ENCODE peak calls at places on chromosome 22, in six cellular contexts. H, G, S, F, D and Q are unnamed samples.

GRCh38 chr22:48736593-48737460 is 1090.8 kb downstream of the BRD1 start:
- DNase-seq in H (no peak), G (no peak), F (no peak), D (no peak), S (no peak), Q (no peak)

GRCh38 chr22:44033689-44034088 is 9.6 kb downstream of the PARVB start:
- DNase-seq in D (no peak), S (no peak), H (no peak), G (peak; percentile 80), F (no peak), Q (no peak)

GRCh38 chr22:20536590-20537324 is 29.3 kb downstream of the MED15 start:
- DNase-seq in F (no peak), G (no peak), S (no peak), H (no peak), D (no peak), Q (no peak)

GRCh38 chr22:24694971-24695928 is 79.3 kb downstream of the PIWIL3 start:
- DNase-seq in S (no peak), G (no peak), D (no peak), F (no peak), H (no peak), Q (no peak)

GRCh38 chr22:49716441-49716840 is 111.2 kb downstream of the BRD1 start:
- DNase-seq in F (no peak), H (no peak), S (no peak), G (no peak), D (no peak), Q (no peak)

GRCh38 chr22:40635008-40635939 is 1.2 kb downstream of the MRTFA start:
- DNase-seq in G (no peak), S (no peak), D (no peak), H (no peak), F (no peak), Q (no peak)

GRCh38 chr22:30444632-30445437 is 19.3 kb downstream of the MTFP1 start:
- DNase-seq in D (peak; percentile 33), H (peak; percentile 32), S (peak; percentile 87), F (no peak), G (peak; percentile 71), Q (no peak)

GRCh38 chr22:22576244-22576988 is 17.4 kb upstream of the PRAME start:
- DNase-seq in D (peak; percentile 3), S (peak; percentile 61), G (no peak), H (peak; percentile 19), F (no peak), Q (no peak)

GRCh38 chr22:50581950-50582561 is 593 bp downstream of the CHKB start:
- DNase-seq in G (no peak), D (no peak), F (no peak), S (peak; percentile 58), H (no peak), Q (no peak)

GRCh38 chr22:27726726-27727449 is 74.7 kb downstream of the MN1 start:
- DNase-seq in S (no peak), H (no peak), D (no peak), G (no peak), F (no peak), Q (no peak)

GRCh38 chr22:49855491-49855911 is 1.9 kb downstream of the ZBED4 start:
- DNase-seq in D (no peak), F (no peak), H (no peak), G (no peak), S (no peak), Q (no peak)

GRCh38 chr22:32531228-32531627 is 56.6 kb downstream of the FBXO7 start:
- DNase-seq in D (no peak), F (no peak), H (no peak), S (no peak), G (peak; percentile 44), Q (no peak)

GRCh38 chr22:24329453-24329852 is 58.8 kb downstream of the SPECC1L start:
- DNase-seq in H (no peak), G (no peak), S (no peak), F (no peak), D (no peak), Q (no peak)

GRCh38 chr22:17888855-17889254 is 114.6 kb upstream of the BID start:
- DNase-seq in G (peak; percentile 58), S (no peak), H (no peak), D (no peak), F (no peak), Q (no peak)

GRCh38 chr22:38271927-38272372 is 860 bp downstream of the TMEM184B start:
- DNase-seq in F (no peak), D (no peak), G (no peak), S (no peak), H (no peak), Q (no peak)

GRCh38 chr22:44577391-44578114 is 79.5 kb upstream of the RTL6 start:
- DNase-seq in F (no peak), D (no peak), S (no peak), H (no peak), G (no peak), Q (no peak)

GRCh38 chr22:46587067-46587471 is 33.1 kb upstream of the GRAMD4 start:
- DNase-seq in G (no peak), F (no peak), S (peak; percentile 85), D (no peak), H (no peak), Q (no peak)

GRCh38 chr22:23847310-23847920 is 8.6 kb upstream of the DERL3 start:
- DNase-seq in H (no peak), F (no peak), D (no peak), G (no peak), S (no peak), Q (no peak)

GRCh38 chr22:21832291-21833290 is 34.9 kb downstream of the MAPK1 start:
- DNase-seq in H (no peak), G (peak; percentile 26), D (no peak), S (no peak), F (no peak), Q (no peak)

GRCh38 chr22:21940521-21940920 is 12.1 kb downstream of the PPM1F start:
- DNase-seq in S (no peak), D (no peak), G (no peak), H (no peak), F (no peak), Q (no peak)

GRCh38 chr22:17869285-17870096 is 95.2 kb upstream of the BID start:
- DNase-seq in H (no peak), G (no peak), F (no peak), S (no peak), D (no peak), Q (no peak)

GRCh38 chr22:35431483-35432205 is 31.7 kb downstream of the MCM5 start:
- DNase-seq in D (no peak), F (no peak), H (no peak), G (no peak), S (no peak), Q (no peak)

GRCh38 chr22:44463151-44463550 is 34.9 kb downstream of the RTL6 start:
- DNase-seq in S (no peak), F (no peak), D (no peak), H (no peak), G (no peak), Q (no peak)

GRCh38 chr22:25758316-25758715 is 16.3 kb downstream of the MYO18B start:
- DNase-seq in F (no peak), D (no peak), S (no peak), H (no peak), G (no peak), Q (no peak)

GRCh38 chr22:46537221-46537945 is at the start of gene CELSR1:
- DNase-seq in G (peak; percentile 84), H (no peak), S (peak; percentile 72), F (no peak), D (no peak), Q (no peak)

GRCh38 chr22:37161442-37161841 is 11.7 kb upstream of the IL2RB start:
- DNase-seq in G (no peak), D (no peak), H (no peak), S (no peak), F (no peak), Q (peak; percentile 59)

GRCh38 chr22:45882881-45883810 is 93.8 kb downstream of the WNT7B start:
- DNase-seq in D (no peak), G (no peak), H (no peak), F (no peak), S (no peak), Q (no peak)

GRCh38 chr22:44430716-44431115 is 67.3 kb downstream of the RTL6 start:
- DNase-seq in S (peak; percentile 20), H (no peak), D (no peak), F (no peak), G (no peak), Q (no peak)

GRCh38 chr22:22882033-22882717 is 5.4 kb upstream of the IGLL5 start:
- DNase-seq in D (no peak), G (no peak), F (no peak), S (no peak), H (no peak), Q (peak; percentile 62)

GRCh38 chr22:22086501-22087158 is 104.0 kb upstream of the TOP3B start:
- DNase-seq in D (no peak), G (no peak), F (no peak), H (no peak), S (no peak), Q (no peak)

GRCh38 chr22:22655452-22656108 is 11.2 kb downstream of the GGTLC2 start:
- DNase-seq in D (no peak), H (no peak), S (no peak), G (no peak), F (no peak), Q (no peak)

GRCh38 chr22:46726066-46726985 is 11.7 kb downstream of the CERK start:
- DNase-seq in G (no peak), S (no peak), F (no peak), H (no peak), D (no peak), Q (no peak)

GRCh38 chr22:30397656-30398635 is 1.1 kb downstream of the SEC14L2 start:
- DNase-seq in G (no peak), H (no peak), S (peak; percentile 27), D (no peak), F (no peak), Q (no peak)

GRCh38 chr22:49192857-49193250 is 634.8 kb downstream of the BRD1 start:
- DNase-seq in G (no peak), S (no peak), D (no peak), F (no peak), H (no peak), Q (no peak)

GRCh38 chr22:23533771-23534191 is 46.3 kb downstream of the IGLL1 start:
- DNase-seq in G (no peak), H (no peak), F (no peak), D (no peak), S (no peak), Q (no peak)

GRCh38 chr22:37739000-37739399 is 42.2 kb downstream of the TRIOBP start:
- DNase-seq in H (no peak), F (no peak), S (no peak), G (no peak), D (no peak), Q (no peak)

GRCh38 chr22:28021116-28021997 is 102.3 kb upstream of the PITPNB start:
- DNase-seq in D (no peak), F (no peak), H (no peak), G (no peak), S (no peak), Q (no peak)